ENCODE peak calls at places on chromosome 19, in four cellular contexts. U is A549, V is vagina, L is spleen. A is an unnamed sample.
A peak's percentile ranks its signal among the peaks of the same experiment; 100 is the strongest.

GRCh38 chr19:29492761-29493160 is 33.0 kb upstream of the VSTM2B start:
- DNase-seq in U (no peak), V (peak; percentile 85), L (no peak), A (no peak)

GRCh38 chr19:18675779-18676178 is 7.7 kb upstream of the CRTC1 start:
- DNase-seq in U (no peak), V (no peak), L (no peak), A (peak; percentile 40)

GRCh38 chr19:6481541-6482342 is at the start of gene DENND1C:
- DNase-seq in U (no peak), V (no peak), L (peak; percentile 95), A (no peak)

GRCh38 chr19:44051654-44052402 is at the start of gene ZNF223:
- DNase-seq in U (peak; percentile 98), V (peak; percentile 93), L (peak; percentile 94), A (peak; percentile 94)

GRCh38 chr19:10116085-10116865 is 3.4 kb downstream of the EIF3G start:
- DNase-seq in U (no peak), V (peak; percentile 83), L (peak; percentile 71), A (no peak)

GRCh38 chr19:41411094-41411493 is 13.5 kb downstream of the BCKDHA start:
- DNase-seq in U (no peak), V (no peak), L (no peak), A (no peak)

GRCh38 chr19:19750842-19751790 is 18.2 kb upstream of the ZNF14 start:
- DNase-seq in U (no peak), V (no peak), L (no peak), A (no peak)

GRCh38 chr19:1856698-1857603 is 6.4 kb downstream of the KLF16 start:
- DNase-seq in U (peak; percentile 71), V (no peak), L (peak; percentile 97), A (peak; percentile 71)

GRCh38 chr19:15780595-15781418 is 6.7 kb upstream of the OR10H5 start:
- DNase-seq in U (no peak), V (peak; percentile 77), L (no peak), A (no peak)

GRCh38 chr19:19602136-19602712 is 16.3 kb downstream of the PBX4 start:
- DNase-seq in U (no peak), V (no peak), L (no peak), A (no peak)

GRCh38 chr19:8528500-8528899 is 14.5 kb upstream of the ZNF414 start:
- DNase-seq in U (no peak), V (no peak), L (no peak), A (no peak)

GRCh38 chr19:4568884-4569283 is 9.4 kb upstream of the SEMA6B start:
- DNase-seq in U (no peak), V (no peak), L (no peak), A (no peak)

GRCh38 chr19:33725567-33725966 is 71.1 kb upstream of the KCTD15 start:
- DNase-seq in U (no peak), V (no peak), L (peak; percentile 47), A (no peak)

GRCh38 chr19:3501780-3502179 is 1.3 kb upstream of the DOHH start:
- DNase-seq in U (no peak), V (no peak), L (no peak), A (no peak)

GRCh38 chr19:56918682-56919307 is 78.3 kb upstream of the PEG3 start:
- DNase-seq in U (no peak), V (no peak), L (no peak), A (no peak)

GRCh38 chr19:38675611-38676010 is 28.2 kb downstream of the ACTN4 start:
- DNase-seq in U (no peak), V (no peak), L (no peak), A (no peak)

GRCh38 chr19:58098682-58098998 is 609 bp upstream of the ZSCAN18 start:
- DNase-seq in U (no peak), V (no peak), L (no peak), A (no peak)

GRCh38 chr19:18194554-18195238 is 1.7 kb downstream of the MPV17L2 start:
- DNase-seq in U (no peak), V (no peak), L (peak; percentile 86), A (peak; percentile 56)

GRCh38 chr19:35348909-35349611 is 1.4 kb downstream of the FFAR1 start:
- DNase-seq in U (no peak), V (peak; percentile 44), L (peak; percentile 75), A (no peak)

GRCh38 chr19:36054733-36055686 is at the start of gene WDR62:
- DNase-seq in U (peak; percentile 100), V (no peak), L (peak; percentile 96), A (no peak)

GRCh38 chr19:44653977-44654784 is 10.5 kb downstream of the PVR start:
- DNase-seq in U (peak; percentile 87), V (no peak), L (peak; percentile 95), A (peak; percentile 58)

GRCh38 chr19:23823952-23824389 is 65.3 kb upstream of the ZNF681 start:
- DNase-seq in U (no peak), V (no peak), L (no peak), A (no peak)

GRCh38 chr19:14166448-14166847 is 30.1 kb upstream of the ASF1B start:
- DNase-seq in U (no peak), V (no peak), L (no peak), A (no peak)

GRCh38 chr19:491146-491741 is 5.0 kb upstream of the MADCAM1 start:
- DNase-seq in U (no peak), V (no peak), L (peak; percentile 80), A (peak; percentile 18)

GRCh38 chr19:10111405-10111811 is at the start of gene P2RY11:
- DNase-seq in U (no peak), V (no peak), L (peak; percentile 86), A (no peak)

GRCh38 chr19:30287973-30288372 is 84.2 kb upstream of the ZNF536 start:
- DNase-seq in U (no peak), V (no peak), L (no peak), A (no peak)

GRCh38 chr19:32708457-32708856 is 11.1 kb upstream of the TDRD12 start:
- DNase-seq in U (no peak), V (no peak), L (no peak), A (no peak)

GRCh38 chr19:49127674-49128544 is 8.6 kb downstream of the PPFIA3 start:
- DNase-seq in U (peak; percentile 99), V (peak; percentile 93), L (peak; percentile 97), A (peak; percentile 97)
- TF ChIP-seq CTCF in U (peak; percentile 13), V (no peak), L (no peak), A (no peak)

GRCh38 chr19:49441210-49441959 is at the start of gene SLC17A7:
- DNase-seq in U (peak; percentile 91), V (no peak), L (no peak), A (no peak)

GRCh38 chr19:49440439-49441209 is 703 bp downstream of the SLC17A7 start:
- DNase-seq in U (no peak), V (no peak), L (no peak), A (no peak)

GRCh38 chr19:49442354-49442753 is 1.0 kb upstream of the SLC17A7 start:
- DNase-seq in U (peak; percentile 67), V (no peak), L (no peak), A (no peak)

GRCh38 chr19:49442793-49443365 is 1.6 kb upstream of the SLC17A7 start:
- DNase-seq in U (peak; percentile 96), V (peak; percentile 97), L (peak; percentile 92), A (peak; percentile 87)

GRCh38 chr19:49441960-49442350 is 628 bp upstream of the SLC17A7 start:
- DNase-seq in U (no peak), V (no peak), L (no peak), A (no peak)
- H3K4me3 ChIP-seq in U (peak overlapping the region; percentile 79), V (peak overlapping the region; percentile 90), L (no peak overlapping the region), A (no peak overlapping the region)

GRCh38 chr19:50804420-50805272 is 14.4 kb downstream of the ACP4 start:
- DNase-seq in U (peak; percentile 98), V (peak; percentile 98), L (peak; percentile 99), A (peak; percentile 99)

GRCh38 chr19:50801107-50801506 is 10.9 kb downstream of the ACP4 start:
- DNase-seq in U (no peak), V (no peak), L (no peak), A (no peak)

GRCh38 chr19:50798943-50799851 is 9.0 kb downstream of the ACP4 start:
- DNase-seq in U (no peak), V (no peak), L (no peak), A (no peak)

GRCh38 chr19:50808856-50809255 is 14.7 kb downstream of the KLK1 start:
- DNase-seq in U (no peak), V (no peak), L (no peak), A (no peak)

GRCh38 chr19:50803633-50804419 is 13.6 kb downstream of the ACP4 start:
- DNase-seq in U (no peak), V (no peak), L (no peak), A (no peak)
- TF ChIP-seq CTCF in U (no peak), V (no peak), L (no peak), A (no peak)

DNA sequence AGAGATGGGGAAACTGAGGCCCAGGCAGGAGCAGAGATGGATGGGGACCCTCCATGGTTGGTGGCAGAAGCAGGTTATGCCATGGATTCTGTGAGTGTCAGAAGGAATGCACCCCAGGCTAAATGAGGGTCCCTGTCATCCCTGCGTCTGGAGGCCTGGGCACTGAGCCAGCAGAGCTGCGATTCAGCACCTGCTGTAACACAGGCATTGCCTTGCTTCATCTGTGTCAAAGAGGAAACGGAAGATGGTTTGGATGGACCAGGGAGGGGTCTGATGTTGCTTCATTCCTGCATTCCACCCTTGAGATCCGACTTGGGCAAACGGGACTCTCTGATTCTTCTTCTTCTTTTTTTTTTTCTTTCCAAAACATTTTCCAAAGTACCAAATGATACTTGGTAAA is 1.2 kb downstream of the C5AR1 start:
- DNase-seq in U (peak; percentile 49), V (no peak), L (peak; percentile 89), A (peak; percentile 46)
- H3K4me3 ChIP-seq in U (no peak overlapping the region), V (no peak overlapping the region), L (no peak overlapping the region), A (no peak overlapping the region)